ENCODE peak calls at places on chromosomes 11 and 22, in ten cellular contexts. One of them, this sample, is unnamed.

GRCh38 chr11:14105446-14105845 is 142.9 kb downstream of the SPON1 start:
- DNase-seq in WTC11: no peak
- DNase-seq in fibroblast of the aortic adventitia: no peak
- DNase-seq in left lung: no peak
- DNase-seq in hepatocyte: no peak
- DNase-seq in OCI-LY7: no peak
- DNase-seq in tibial nerve: no peak
- DNase-seq in foreskin fibroblast: no peak
- DNase-seq in endothelial cell: no peak
- DNase-seq in Peyer's patch: no peak
- DNase-seq in this sample: no peak

GRCh38 chr22:23026777-23027176 is 43.5 kb upstream of the GNAZ start:
- DNase-seq in hepatocyte: no peak
- DNase-seq in left lung: no peak
- DNase-seq in OCI-LY7: no peak
- DNase-seq in foreskin fibroblast: no peak
- DNase-seq in tibial nerve: no peak
- DNase-seq in Peyer's patch: no peak
- DNase-seq in WTC11: no peak
- DNase-seq in endothelial cell: no peak
- DNase-seq in fibroblast of the aortic adventitia: no peak
- DNase-seq in this sample: no peak

GRCh38 chr22:17775781-17776470 is 1.7 kb upstream of the BID start:
- DNase-seq in tibial nerve: no peak
- DNase-seq in Peyer's patch: no peak
- DNase-seq in foreskin fibroblast: no peak
- DNase-seq in WTC11: no peak
- DNase-seq in OCI-LY7: no peak
- DNase-seq in fibroblast of the aortic adventitia: no peak
- DNase-seq in endothelial cell: no peak
- DNase-seq in hepatocyte: no peak
- DNase-seq in left lung: no peak
- DNase-seq in this sample: no peak

GRCh38 chr11:102168483-102168882 is 58.2 kb downstream of the YAP1 start:
- DNase-seq in tibial nerve: no peak
- DNase-seq in fibroblast of the aortic adventitia: peak
- DNase-seq in foreskin fibroblast: peak
- DNase-seq in Peyer's patch: no peak
- DNase-seq in WTC11: no peak
- DNase-seq in OCI-LY7: no peak
- DNase-seq in hepatocyte: no peak
- DNase-seq in left lung: no peak
- DNase-seq in endothelial cell: no peak
- DNase-seq in this sample: no peak

GRCh38 chr11:63290285-63290684 is 46.9 kb upstream of the SLC22A25 start:
- DNase-seq in left lung: no peak
- DNase-seq in foreskin fibroblast: no peak
- DNase-seq in hepatocyte: no peak
- DNase-seq in endothelial cell: no peak
- DNase-seq in WTC11: no peak
- DNase-seq in Peyer's patch: no peak
- DNase-seq in fibroblast of the aortic adventitia: no peak
- DNase-seq in OCI-LY7: no peak
- DNase-seq in tibial nerve: no peak
- DNase-seq in this sample: no peak

GRCh38 chr22:17824452-17824851 is 50.2 kb upstream of the BID start:
- DNase-seq in left lung: no peak
- DNase-seq in tibial nerve: no peak
- DNase-seq in Peyer's patch: no peak
- DNase-seq in endothelial cell: no peak
- DNase-seq in OCI-LY7: no peak
- DNase-seq in WTC11: no peak
- DNase-seq in fibroblast of the aortic adventitia: no peak
- DNase-seq in hepatocyte: no peak
- DNase-seq in foreskin fibroblast: no peak
- DNase-seq in this sample: no peak

GRCh38 chr11:64850979-64851567 is 6.6 kb upstream of the CDC42BPG start:
- DNase-seq in Peyer's patch: peak
- DNase-seq in OCI-LY7: peak
- DNase-seq in fibroblast of the aortic adventitia: no peak
- DNase-seq in tibial nerve: no peak
- DNase-seq in left lung: no peak
- DNase-seq in hepatocyte: no peak
- DNase-seq in foreskin fibroblast: peak
- DNase-seq in WTC11: peak
- DNase-seq in endothelial cell: no peak
- DNase-seq in this sample: peak

GRCh38 chr22:19942071-19942885 is 660 bp upstream of the TXNRD2 start:
- DNase-seq in OCI-LY7: peak
- DNase-seq in WTC11: no peak
- DNase-seq in fibroblast of the aortic adventitia: peak
- DNase-seq in hepatocyte: no peak
- DNase-seq in left lung: no peak
- DNase-seq in endothelial cell: no peak
- DNase-seq in Peyer's patch: peak
- DNase-seq in foreskin fibroblast: peak
- DNase-seq in tibial nerve: peak
- DNase-seq in this sample: peak

GRCh38 chr11:11845066-11845465 is 3.3 kb downstream of the USP47 start:
- DNase-seq in foreskin fibroblast: no peak
- DNase-seq in tibial nerve: no peak
- DNase-seq in fibroblast of the aortic adventitia: no peak
- DNase-seq in endothelial cell: no peak
- DNase-seq in Peyer's patch: no peak
- DNase-seq in hepatocyte: peak
- DNase-seq in left lung: no peak
- DNase-seq in OCI-LY7: no peak
- DNase-seq in WTC11: no peak
- DNase-seq in this sample: no peak

GRCh38 chr11:74687237-74688005 is 43.8 kb downstream of the CHRDL2 start:
- DNase-seq in tibial nerve: no peak
- DNase-seq in left lung: no peak
- DNase-seq in OCI-LY7: no peak
- DNase-seq in fibroblast of the aortic adventitia: peak
- DNase-seq in foreskin fibroblast: peak
- DNase-seq in WTC11: no peak
- DNase-seq in endothelial cell: no peak
- DNase-seq in hepatocyte: no peak
- DNase-seq in Peyer's patch: no peak
- DNase-seq in this sample: no peak

GRCh38 chr11:34904421-34904950 is 11.7 kb downstream of the APIP start:
- DNase-seq in fibroblast of the aortic adventitia: no peak
- DNase-seq in foreskin fibroblast: no peak
- DNase-seq in Peyer's patch: no peak
- DNase-seq in endothelial cell: no peak
- DNase-seq in tibial nerve: no peak
- DNase-seq in left lung: no peak
- DNase-seq in WTC11: no peak
- DNase-seq in hepatocyte: no peak
- DNase-seq in OCI-LY7: peak
- DNase-seq in this sample: no peak

GRCh38 chr11:75339685-75340409 is 11.6 kb downstream of the ARRB1 start:
- DNase-seq in hepatocyte: no peak
- DNase-seq in endothelial cell: no peak
- DNase-seq in tibial nerve: no peak
- DNase-seq in left lung: no peak
- DNase-seq in Peyer's patch: no peak
- DNase-seq in foreskin fibroblast: peak
- DNase-seq in WTC11: no peak
- DNase-seq in OCI-LY7: peak
- DNase-seq in fibroblast of the aortic adventitia: no peak
- DNase-seq in this sample: no peak

DNA sequence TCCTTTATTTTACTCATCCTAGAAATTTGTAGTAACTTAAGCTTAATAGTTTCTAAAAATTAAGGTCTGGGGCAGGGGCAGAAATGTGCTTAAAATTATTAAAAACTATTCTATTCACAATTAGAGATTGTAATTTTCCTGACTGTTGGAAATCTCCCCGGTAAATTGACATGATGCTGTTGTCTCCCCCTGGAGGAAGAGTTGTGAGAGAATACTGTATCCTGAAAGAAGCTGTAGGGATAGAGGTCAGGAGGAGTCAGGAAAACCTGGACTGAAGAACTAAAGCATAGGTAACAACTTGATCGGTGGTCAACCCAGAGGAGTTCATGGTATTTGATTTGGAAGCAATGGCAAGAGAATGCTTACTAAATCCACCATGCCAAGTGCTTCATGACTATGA is 16.2 kb upstream of the ESAM start:
- DNase-seq in left lung: no peak
- DNase-seq in fibroblast of the aortic adventitia: no peak
- DNase-seq in foreskin fibroblast: no peak
- DNase-seq in hepatocyte: no peak
- DNase-seq in endothelial cell: no peak
- DNase-seq in Peyer's patch: no peak
- DNase-seq in tibial nerve: no peak
- DNase-seq in WTC11: no peak
- DNase-seq in OCI-LY7: no peak
- DNase-seq in this sample: no peak
- TF ChIP-seq CTCF in left lung: no peak
- TF ChIP-seq CTCF in fibroblast of the aortic adventitia: peak
- TF ChIP-seq CTCF in foreskin fibroblast: peak
- TF ChIP-seq CTCF in hepatocyte: no peak
- TF ChIP-seq CTCF in endothelial cell: no peak
- TF ChIP-seq CTCF in Peyer's patch: peak
- TF ChIP-seq CTCF in tibial nerve: no peak
- TF ChIP-seq CTCF in WTC11: no peak
- TF ChIP-seq CTCF in OCI-LY7: peak
- TF ChIP-seq CTCF in this sample: no peak

GRCh38 chr11:42524534-42525227 is 787.1 kb upstream of the API5 start:
- DNase-seq in tibial nerve: peak
- DNase-seq in WTC11: peak
- DNase-seq in hepatocyte: peak
- DNase-seq in fibroblast of the aortic adventitia: peak
- DNase-seq in endothelial cell: peak
- DNase-seq in Peyer's patch: no peak
- DNase-seq in left lung: no peak
- DNase-seq in OCI-LY7: peak
- DNase-seq in foreskin fibroblast: peak
- DNase-seq in this sample: peak
- TF ChIP-seq CTCF in tibial nerve: peak
- TF ChIP-seq CTCF in WTC11: peak
- TF ChIP-seq CTCF in hepatocyte: peak
- TF ChIP-seq CTCF in fibroblast of the aortic adventitia: peak
- TF ChIP-seq CTCF in endothelial cell: peak
- TF ChIP-seq CTCF in Peyer's patch: peak
- TF ChIP-seq CTCF in left lung: peak
- TF ChIP-seq CTCF in OCI-LY7: peak
- TF ChIP-seq CTCF in foreskin fibroblast: peak
- TF ChIP-seq CTCF in this sample: peak

GRCh38 chr22:49634006-49634772 is 193.5 kb downstream of the BRD1 start:
- DNase-seq in foreskin fibroblast: no peak
- DNase-seq in tibial nerve: no peak
- DNase-seq in left lung: no peak
- DNase-seq in OCI-LY7: no peak
- DNase-seq in WTC11: no peak
- DNase-seq in endothelial cell: no peak
- DNase-seq in Peyer's patch: no peak
- DNase-seq in fibroblast of the aortic adventitia: no peak
- DNase-seq in hepatocyte: no peak
- DNase-seq in this sample: no peak

GRCh38 chr22:49629586-49630447 is 197.9 kb downstream of the BRD1 start:
- DNase-seq in hepatocyte: peak
- DNase-seq in endothelial cell: no peak
- DNase-seq in OCI-LY7: no peak
- DNase-seq in left lung: no peak
- DNase-seq in fibroblast of the aortic adventitia: no peak
- DNase-seq in tibial nerve: no peak
- DNase-seq in Peyer's patch: no peak
- DNase-seq in WTC11: no peak
- DNase-seq in foreskin fibroblast: no peak
- DNase-seq in this sample: no peak

GRCh38 chr22:49630448-49630946 is 197.2 kb downstream of the BRD1 start:
- DNase-seq in hepatocyte: no peak
- DNase-seq in endothelial cell: no peak
- DNase-seq in left lung: no peak
- DNase-seq in tibial nerve: no peak
- DNase-seq in fibroblast of the aortic adventitia: no peak
- DNase-seq in OCI-LY7: no peak
- DNase-seq in foreskin fibroblast: no peak
- DNase-seq in WTC11: no peak
- DNase-seq in Peyer's patch: no peak
- DNase-seq in this sample: no peak

GRCh38 chr22:49633010-49633324 is 194.7 kb downstream of the BRD1 start:
- DNase-seq in left lung: no peak
- DNase-seq in OCI-LY7: no peak
- DNase-seq in tibial nerve: no peak
- DNase-seq in Peyer's patch: no peak
- DNase-seq in endothelial cell: no peak
- DNase-seq in hepatocyte: no peak
- DNase-seq in foreskin fibroblast: no peak
- DNase-seq in WTC11: no peak
- DNase-seq in fibroblast of the aortic adventitia: no peak
- DNase-seq in this sample: no peak

DNA sequence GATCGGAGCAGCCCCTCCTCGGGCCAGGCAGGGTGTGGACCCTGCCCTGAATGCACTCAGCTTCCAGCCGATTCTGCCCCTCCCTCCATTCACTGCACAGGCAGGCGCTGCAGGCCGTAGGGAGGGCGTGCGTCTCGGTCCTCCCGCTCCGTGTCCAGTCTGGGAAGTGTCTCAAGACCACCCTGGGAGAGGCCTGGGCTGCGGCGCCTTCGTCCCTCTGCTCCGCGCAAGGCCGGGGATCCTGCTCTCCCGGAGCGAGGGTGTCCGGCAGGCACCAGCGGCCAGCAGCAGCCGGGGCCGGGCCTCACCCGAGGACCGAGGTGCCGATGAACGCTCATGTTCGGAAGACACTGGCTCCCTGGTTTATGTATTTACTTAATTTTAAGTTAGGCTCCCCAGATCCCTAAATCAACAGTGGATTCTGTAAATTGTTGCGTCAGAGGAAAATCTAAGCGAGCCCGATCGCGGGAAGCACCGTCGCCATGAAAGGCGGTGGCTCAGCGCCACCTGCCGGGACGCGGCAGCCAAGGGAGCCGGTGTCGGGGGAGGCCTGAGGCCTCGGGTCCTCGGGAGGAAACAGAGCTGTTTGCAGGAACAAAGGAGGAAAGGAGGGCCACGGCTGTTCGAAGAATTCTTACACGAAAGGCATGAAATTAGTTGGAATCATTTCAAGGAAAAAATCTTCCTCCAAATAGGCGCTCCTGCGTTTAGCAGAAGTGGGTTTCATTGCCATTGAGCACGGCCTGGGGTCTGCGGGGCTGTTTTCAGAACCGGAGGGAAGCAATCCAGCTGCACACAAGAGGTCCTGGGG is 195.3 kb downstream of the BRD1 start:
- DNase-seq in Peyer's patch: no peak
- DNase-seq in hepatocyte: peak
- DNase-seq in WTC11: peak
- DNase-seq in OCI-LY7: no peak
- DNase-seq in fibroblast of the aortic adventitia: peak
- DNase-seq in tibial nerve: peak
- DNase-seq in left lung: no peak
- DNase-seq in foreskin fibroblast: peak
- DNase-seq in endothelial cell: peak
- DNase-seq in this sample: peak
- TF ChIP-seq CTCF in Peyer's patch: peak
- TF ChIP-seq CTCF in hepatocyte: peak
- TF ChIP-seq CTCF in WTC11: peak
- TF ChIP-seq CTCF in OCI-LY7: no peak
- TF ChIP-seq CTCF in fibroblast of the aortic adventitia: peak
- TF ChIP-seq CTCF in tibial nerve: peak
- TF ChIP-seq CTCF in left lung: peak
- TF ChIP-seq CTCF in foreskin fibroblast: peak
- TF ChIP-seq CTCF in endothelial cell: peak
- TF ChIP-seq CTCF in this sample: peak

GRCh38 chr22:42584364-42584940 is 30.2 kb downstream of the POLDIP3 start:
- DNase-seq in left lung: no peak
- DNase-seq in endothelial cell: no peak
- DNase-seq in Peyer's patch: no peak
- DNase-seq in hepatocyte: no peak
- DNase-seq in WTC11: no peak
- DNase-seq in tibial nerve: no peak
- DNase-seq in fibroblast of the aortic adventitia: no peak
- DNase-seq in OCI-LY7: no peak
- DNase-seq in foreskin fibroblast: no peak
- DNase-seq in this sample: no peak
- TF ChIP-seq CTCF in left lung: no peak
- TF ChIP-seq CTCF in endothelial cell: no peak
- TF ChIP-seq CTCF in Peyer's patch: no peak
- TF ChIP-seq CTCF in hepatocyte: no peak
- TF ChIP-seq CTCF in WTC11: no peak
- TF ChIP-seq CTCF in tibial nerve: no peak
- TF ChIP-seq CTCF in fibroblast of the aortic adventitia: no peak
- TF ChIP-seq CTCF in OCI-LY7: no peak
- TF ChIP-seq CTCF in foreskin fibroblast: no peak
- TF ChIP-seq CTCF in this sample: no peak

This sample was measured in GM20000.